ENCODE peak calls at places on chromosomes 3 and 15, in five cellular contexts. V is kidney epithelial cell, S is mucosa of descending colon, R is GM12878, K is kidney. L is an unnamed sample.

GRCh38 chr3:141484701-141485287 is 2.0 kb upstream of the RASA2 start:
- DNase-seq in V (no peak), S (no peak), R (no peak), K (no peak), L (peak; percentile 70)

GRCh38 chr15:71044006-71044405 is 71.3 kb upstream of the THSD4 start:
- DNase-seq in V (no peak), S (no peak), R (no peak), K (no peak), L (no peak)

GRCh38 chr15:59548501-59549230 is 62.9 kb upstream of the GCNT3 start:
- DNase-seq in V (no peak), S (no peak), R (no peak), K (no peak), L (no peak)

GRCh38 chr3:116473602-116474001 is 28.3 kb upstream of the LSAMP start:
- DNase-seq in V (no peak), S (no peak), R (no peak), K (no peak), L (no peak)

GRCh38 chr3:42406727-42407450 is 3.5 kb downstream of the LYZL4 start:
- DNase-seq in V (no peak), S (no peak), R (no peak), K (no peak), L (no peak)

GRCh38 chr3:95899494-95899893 is 914.9 kb upstream of the EPHA6 start:
- DNase-seq in V (no peak), S (no peak), R (no peak), K (no peak), L (no peak)

GRCh38 chr15:66722757-66723540 is 20.9 kb downstream of the SMAD6 start:
- DNase-seq in V (no peak), S (no peak), R (no peak), K (peak; percentile 53), L (peak; percentile 51)

GRCh38 chr3:65303431-65303830 is 615.6 kb upstream of the ADAMTS9 start:
- DNase-seq in V (no peak), S (no peak), R (no peak), K (no peak), L (no peak)

GRCh38 chr15:99123706-99124451 is 19.0 kb downstream of the SYNM start:
- DNase-seq in V (peak; percentile 96), S (peak; percentile 82), R (no peak), K (peak; percentile 95), L (peak; percentile 82)

GRCh38 chr3:171346582-171346981 is 113.6 kb downstream of the TNIK start:
- DNase-seq in V (no peak), S (no peak), R (no peak), K (no peak), L (no peak)

GRCh38 chr15:87959080-87959479 is 297.5 kb downstream of the NTRK3 start:
- DNase-seq in V (no peak), S (no peak), R (no peak), K (no peak), L (no peak)

GRCh38 chr3:157156844-157157635 is 2.9 kb downstream of the CCNL1 start:
- DNase-seq in V (no peak), S (no peak), R (no peak), K (no peak), L (no peak)

GRCh38 chr15:67148196-67148701 is 82.8 kb downstream of the SMAD3 start:
- DNase-seq in V (peak; percentile 77), S (peak; percentile 47), R (no peak), K (no peak), L (no peak)

GRCh38 chr3:102114264-102114979 is 265.1 kb downstream of the NFKBIZ start:
- DNase-seq in V (no peak), S (no peak), R (no peak), K (no peak), L (no peak)

DNA sequence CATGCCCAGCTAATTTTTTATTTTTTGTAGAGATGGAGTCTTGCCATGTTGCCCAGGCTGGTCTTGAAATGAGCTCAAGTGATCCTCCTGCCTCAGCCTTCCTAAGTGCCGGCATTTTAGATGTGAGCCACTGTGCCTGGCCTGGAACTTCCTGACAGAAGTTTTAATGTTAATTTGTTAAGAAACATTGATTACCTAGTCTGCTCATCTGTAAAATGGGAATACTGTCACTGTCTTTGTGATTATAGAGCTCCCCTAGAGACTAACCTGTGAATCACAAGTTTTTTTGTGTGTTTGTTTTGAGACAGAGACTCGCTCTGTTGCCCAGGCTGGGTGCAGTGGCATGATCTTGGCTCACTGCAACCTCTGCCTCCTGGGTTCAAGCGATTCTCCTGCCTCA is 4.3 kb upstream of the EIF3J start:
- DNase-seq in V (no peak), S (no peak), R (no peak), K (no peak), L (no peak)
- TF ChIP-seq CTCF in V (no peak), S (no peak), R (peak; percentile 33), K (no peak), L (no peak)

DNA sequence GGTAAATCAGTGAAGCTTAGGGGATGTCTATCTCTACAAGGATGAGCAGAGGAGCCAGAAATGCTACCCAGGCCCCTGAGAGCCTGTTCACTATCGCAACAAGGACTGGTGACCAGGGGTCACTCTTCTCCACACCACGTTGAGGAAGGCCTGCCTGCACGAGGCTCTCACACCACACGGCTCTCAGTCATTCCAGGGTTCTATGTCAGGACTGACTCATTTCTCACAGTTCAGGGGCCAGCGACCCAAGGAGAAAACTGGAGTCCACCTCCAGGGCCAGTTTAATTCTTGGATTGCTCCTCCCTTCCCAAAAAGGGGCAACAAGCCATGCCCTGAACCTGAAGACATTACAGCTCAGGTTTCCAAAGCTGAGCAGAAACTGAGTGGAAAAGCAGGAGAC is 33.9 kb downstream of the ANP32A start:
- DNase-seq in V (no peak), S (no peak), R (no peak), K (no peak), L (no peak)
- H3K36me3 ChIP-seq in V (peaks cover 2% of the 10 kb centered on the region), S (no peaks in the 10 kb centered on the region), R (peaks cover 40% of the 10 kb centered on the region), K (peaks cover 27% of the 10 kb centered on the region), L (peaks cover 51% of the 10 kb centered on the region)

DNA sequence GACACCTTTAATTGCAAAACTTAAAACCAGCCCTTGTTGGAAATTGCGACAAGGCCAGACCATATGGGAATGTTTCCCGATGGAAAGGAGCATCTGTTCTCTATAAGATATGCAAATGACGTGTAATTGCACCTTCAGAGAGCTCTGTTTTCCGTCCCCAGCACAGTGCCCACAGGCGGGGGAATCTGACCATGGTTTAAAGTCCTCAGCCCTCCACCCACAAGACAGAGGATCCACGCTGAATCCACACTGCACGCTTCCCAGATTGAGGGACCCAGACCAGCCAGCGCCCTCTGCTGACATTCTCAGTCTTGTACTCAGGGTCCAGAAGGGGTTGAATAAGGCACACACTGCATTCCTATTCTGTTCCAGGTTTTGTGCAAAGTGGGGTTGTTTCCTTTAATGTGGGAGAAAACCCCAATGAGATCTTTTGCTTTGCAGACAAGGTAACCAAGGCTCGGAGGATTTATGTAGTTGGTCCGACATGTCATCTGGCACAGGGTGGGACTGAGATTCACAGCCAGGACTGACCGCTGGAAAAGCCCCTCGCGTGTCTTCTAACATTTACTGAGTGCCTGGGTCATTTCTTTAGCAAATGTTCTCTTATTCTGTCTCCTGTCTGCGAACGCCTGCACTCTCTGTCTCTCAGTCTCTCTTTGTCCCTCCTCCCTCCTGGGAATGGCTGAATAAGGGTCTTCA is 36.8 kb upstream of the KLHL25 start:
- DNase-seq in V (no peak), S (peak; percentile 61), R (no peak), K (peak; percentile 80), L (no peak)
- TF ChIP-seq CTCF in V (peak; percentile 78), S (peak; percentile 24), R (peak; percentile 44), K (peak; percentile 80), L (peak; percentile 63)

GRCh38 chr3:132504375-132504921 is 87.1 kb downstream of the DNAJC13 start:
- DNase-seq in V (no peak), S (no peak), R (no peak), K (no peak), L (no peak)

GRCh38 chr3:132499071-132499470 is 81.8 kb downstream of the DNAJC13 start:
- DNase-seq in V (no peak), S (no peak), R (no peak), K (no peak), L (no peak)
- H3K36me3 ChIP-seq in V (no peaks in the 10 kb centered on the region), S (no peaks in the 10 kb centered on the region), R (peaks cover 1% of the 10 kb centered on the region), K (peaks cover 68% of the 10 kb centered on the region), L (peaks cover 96% of the 10 kb centered on the region)

GRCh38 chr3:109696932-109697331 is 359.6 kb upstream of the DPPA4 start:
- DNase-seq in V (no peak), S (no peak), R (no peak), K (no peak), L (no peak)
- TF ChIP-seq CTCF in V (no peak), S (no peak), R (no peak), K (no peak), L (no peak)

GRCh38 chr3:51935886-51936755 is 5.6 kb downstream of the RRP9 start:
- DNase-seq in V (no peak), S (no peak), R (no peak), K (peak; percentile 57), L (peak; percentile 48)

GRCh38 chr3:51934991-51935885 is 6.5 kb downstream of the RRP9 start:
- DNase-seq in V (no peak), S (no peak), R (no peak), K (no peak), L (peak; percentile 57)

GRCh38 chr3:51938780-51939425 is 2.8 kb downstream of the RRP9 start:
- DNase-seq in V (no peak), S (no peak), R (no peak), K (peak; percentile 22), L (peak; percentile 46)

GRCh38 chr3:51937014-51937413 is 4.7 kb downstream of the RRP9 start:
- DNase-seq in V (no peak), S (no peak), R (no peak), K (peak; percentile 58), L (peak; percentile 60)

GRCh38 chr3:51937611-51938450 is 3.9 kb downstream of the RRP9 start:
- DNase-seq in V (no peak), S (no peak), R (no peak), K (peak; percentile 48), L (peak; percentile 48)
- H3K36me3 ChIP-seq in V (peaks cover 8% of the 10 kb centered on the region), S (peaks cover 9% of the 10 kb centered on the region), R (peaks cover 37% of the 10 kb centered on the region), K (peaks cover 31% of the 10 kb centered on the region), L (peaks cover 62% of the 10 kb centered on the region)

DNA sequence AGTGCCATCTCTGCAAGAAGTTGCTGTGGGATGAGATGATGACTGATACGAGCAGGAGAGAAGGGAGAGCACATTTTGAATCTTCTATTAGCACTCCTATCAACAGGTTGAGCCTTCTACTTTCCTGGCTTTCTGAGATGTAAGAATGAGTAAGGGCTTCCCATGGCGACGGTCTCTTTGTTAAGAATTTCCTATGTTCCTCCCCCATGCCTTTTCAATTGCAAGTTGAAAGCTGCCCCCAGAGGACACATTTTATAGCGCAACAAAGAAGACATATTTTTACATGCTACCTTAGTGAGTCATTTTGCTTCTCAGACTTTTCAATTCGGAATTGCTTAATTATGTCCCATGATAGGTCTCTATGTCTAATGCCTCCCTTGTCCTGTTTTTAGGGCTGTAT is 71.3 kb upstream of the LRTM1 start:
- DNase-seq in V (peak; percentile 45), S (no peak), R (no peak), K (no peak), L (no peak)
- TF ChIP-seq CTCF in V (peak; percentile 42), S (no peak), R (peak; percentile 4), K (no peak), L (no peak)

L was measured in upper lobe of right lung.